ENCODE peak calls at places on chromosomes 7 and 10, in eight cellular contexts. One of them, this sample, is unnamed.

GRCh38 chr10:30017576-30017975 is 41.8 kb downstream of the JCAD start:
- DNase-seq in effector memory CD8-positive, alpha-beta T cell: no peak
- DNase-seq in activated T-cell treated with anti-CD3 and anti-CD28 coated beads, Interleukin-2, amount 50 U/mL, for 1 hour: no peak
- DNase-seq in stimulated activated CD4-positive, alpha-beta T cell treated with anti-CD3 and anti-CD28 coated beads, Interleukin-2, amount 100 ng/mL, for 48 hours: no peak
- DNase-seq in body of pancreas: no peak
- DNase-seq in HCEC 1CT: no peak
- DNase-seq in amygdala: no peak
- DNase-seq in BJ: no peak
- DNase-seq in this sample: no peak

GRCh38 chr10:61608255-61609040 is 54.3 kb upstream of the CABCOCO1 start:
- DNase-seq in effector memory CD8-positive, alpha-beta T cell: no peak
- DNase-seq in BJ: no peak
- DNase-seq in activated T-cell treated with anti-CD3 and anti-CD28 coated beads, Interleukin-2, amount 50 U/mL, for 1 hour: no peak
- DNase-seq in HCEC 1CT: no peak
- DNase-seq in amygdala: no peak
- DNase-seq in body of pancreas: no peak
- DNase-seq in stimulated activated CD4-positive, alpha-beta T cell treated with anti-CD3 and anti-CD28 coated beads, Interleukin-2, amount 100 ng/mL, for 48 hours: no peak
- DNase-seq in this sample: no peak

GRCh38 chr7:1041471-1042160 is 2.7 kb upstream of the GPR146 start:
- DNase-seq in effector memory CD8-positive, alpha-beta T cell: no peak
- DNase-seq in amygdala: no peak
- DNase-seq in stimulated activated CD4-positive, alpha-beta T cell treated with anti-CD3 and anti-CD28 coated beads, Interleukin-2, amount 100 ng/mL, for 48 hours: no peak
- DNase-seq in activated T-cell treated with anti-CD3 and anti-CD28 coated beads, Interleukin-2, amount 50 U/mL, for 1 hour: no peak
- DNase-seq in HCEC 1CT: no peak
- DNase-seq in body of pancreas: no peak
- DNase-seq in BJ: no peak
- DNase-seq in this sample: no peak

GRCh38 chr7:2928613-2929311 is 84.7 kb upstream of the GNA12 start:
- DNase-seq in stimulated activated CD4-positive, alpha-beta T cell treated with anti-CD3 and anti-CD28 coated beads, Interleukin-2, amount 100 ng/mL, for 48 hours: no peak
- DNase-seq in effector memory CD8-positive, alpha-beta T cell: no peak
- DNase-seq in BJ: no peak
- DNase-seq in HCEC 1CT: no peak
- DNase-seq in body of pancreas: peak
- DNase-seq in amygdala: no peak
- DNase-seq in activated T-cell treated with anti-CD3 and anti-CD28 coated beads, Interleukin-2, amount 50 U/mL, for 1 hour: no peak
- DNase-seq in this sample: no peak

GRCh38 chr10:68665841-68666240 is 55.2 kb upstream of the CCAR1 start:
- DNase-seq in activated T-cell treated with anti-CD3 and anti-CD28 coated beads, Interleukin-2, amount 50 U/mL, for 1 hour: no peak
- DNase-seq in body of pancreas: no peak
- DNase-seq in amygdala: no peak
- DNase-seq in stimulated activated CD4-positive, alpha-beta T cell treated with anti-CD3 and anti-CD28 coated beads, Interleukin-2, amount 100 ng/mL, for 48 hours: no peak
- DNase-seq in HCEC 1CT: peak
- DNase-seq in BJ: peak
- DNase-seq in effector memory CD8-positive, alpha-beta T cell: no peak
- DNase-seq in this sample: no peak

GRCh38 chr7:55069271-55069792 is 50.5 kb downstream of the EGFR start:
- DNase-seq in body of pancreas: no peak
- DNase-seq in amygdala: no peak
- DNase-seq in activated T-cell treated with anti-CD3 and anti-CD28 coated beads, Interleukin-2, amount 50 U/mL, for 1 hour: no peak
- DNase-seq in effector memory CD8-positive, alpha-beta T cell: no peak
- DNase-seq in HCEC 1CT: peak
- DNase-seq in stimulated activated CD4-positive, alpha-beta T cell treated with anti-CD3 and anti-CD28 coated beads, Interleukin-2, amount 100 ng/mL, for 48 hours: no peak
- DNase-seq in BJ: no peak
- DNase-seq in this sample: no peak

GRCh38 chr10:26729395-26729794 is 31.9 kb downstream of the PDSS1 start:
- DNase-seq in stimulated activated CD4-positive, alpha-beta T cell treated with anti-CD3 and anti-CD28 coated beads, Interleukin-2, amount 100 ng/mL, for 48 hours: no peak
- DNase-seq in amygdala: no peak
- DNase-seq in BJ: no peak
- DNase-seq in body of pancreas: no peak
- DNase-seq in effector memory CD8-positive, alpha-beta T cell: no peak
- DNase-seq in activated T-cell treated with anti-CD3 and anti-CD28 coated beads, Interleukin-2, amount 50 U/mL, for 1 hour: no peak
- DNase-seq in HCEC 1CT: no peak
- DNase-seq in this sample: no peak

GRCh38 chr7:157945401-157945800 is 608.6 kb downstream of the DNAJB6 start:
- DNase-seq in effector memory CD8-positive, alpha-beta T cell: no peak
- DNase-seq in body of pancreas: no peak
- DNase-seq in stimulated activated CD4-positive, alpha-beta T cell treated with anti-CD3 and anti-CD28 coated beads, Interleukin-2, amount 100 ng/mL, for 48 hours: no peak
- DNase-seq in amygdala: no peak
- DNase-seq in HCEC 1CT: no peak
- DNase-seq in BJ: no peak
- DNase-seq in activated T-cell treated with anti-CD3 and anti-CD28 coated beads, Interleukin-2, amount 50 U/mL, for 1 hour: no peak
- DNase-seq in this sample: no peak

GRCh38 chr7:130009848-130010688 is 41.1 kb downstream of the ZC3HC1 start:
- DNase-seq in BJ: peak
- DNase-seq in effector memory CD8-positive, alpha-beta T cell: no peak
- DNase-seq in HCEC 1CT: peak
- DNase-seq in body of pancreas: peak
- DNase-seq in stimulated activated CD4-positive, alpha-beta T cell treated with anti-CD3 and anti-CD28 coated beads, Interleukin-2, amount 100 ng/mL, for 48 hours: peak
- DNase-seq in amygdala: no peak
- DNase-seq in activated T-cell treated with anti-CD3 and anti-CD28 coated beads, Interleukin-2, amount 50 U/mL, for 1 hour: no peak
- DNase-seq in this sample: peak